ENCODE peak calls at places on chromosomes 4 and X, in six cellular contexts. G, T, Q, P, L and C are unnamed samples.

GRCh38 chrX:153411255-153411987 is at the start of gene ZFP92:
- DNase-seq in P (no peak), T (no peak), L (no peak), Q (no peak), G (peak; percentile 64), C (peak; percentile 88)

GRCh38 chr4:3364634-3365314 is 72.0 kb downstream of the RGS12 start:
- DNase-seq in T (no peak), P (no peak), G (no peak), L (no peak), Q (no peak), C (peak; percentile 30)

GRCh38 chrX:129957241-129958099 is 25.0 kb upstream of the BCORL1 start:
- DNase-seq in Q (no peak), G (no peak), L (peak; percentile 84), P (peak; percentile 60), T (no peak), C (peak; percentile 84)

GRCh38 chrX:69313622-69314290 is 148.5 kb upstream of the PJA1 start:
- DNase-seq in L (no peak), Q (no peak), G (no peak), P (no peak), T (no peak), C (peak; percentile 8)

GRCh38 chrX:66007851-66008250 is 32.0 kb downstream of the VSIG4 start:
- DNase-seq in L (no peak), T (no peak), G (no peak), P (no peak), Q (no peak), C (no peak)

GRCh38 chr4:161254375-161254774 is 909.4 kb downstream of the FSTL5 start:
- DNase-seq in P (no peak), G (no peak), Q (no peak), L (no peak), T (no peak), C (no peak)

GRCh38 chr4:478373-478772 is 20.6 kb downstream of the ZNF721 start:
- DNase-seq in G (no peak), L (no peak), Q (no peak), P (no peak), T (no peak), C (no peak)

GRCh38 chr4:99411041-99411440 is 24.1 kb downstream of the ADH7 start:
- DNase-seq in P (no peak), G (no peak), T (no peak), L (no peak), Q (no peak), C (no peak)

GRCh38 chrX:11386001-11386523 is 92.8 kb downstream of the AMELX start:
- DNase-seq in G (no peak), T (no peak), Q (no peak), L (no peak), P (no peak), C (no peak)

GRCh38 chr4:2936773-2937145 is 26.4 kb downstream of the NOP14 start:
- DNase-seq in G (peak; percentile 47), L (no peak), T (no peak), Q (no peak), P (no peak), C (no peak)

GRCh38 chrX:13489451-13489850 is 80.0 kb upstream of the EGFL6 start:
- DNase-seq in T (no peak), P (no peak), Q (no peak), G (no peak), L (peak; percentile 79), C (no peak)

GRCh38 chrX:140572724-140573123 is 67.9 kb upstream of the SOX3 start:
- DNase-seq in G (no peak), P (peak; percentile 44), L (no peak), T (peak; percentile 7), Q (no peak), C (peak; percentile 21)

GRCh38 chrX:134246282-134246681 is 9.3 kb downstream of the CCDC160 start:
- DNase-seq in Q (no peak), P (no peak), L (no peak), T (no peak), G (no peak), C (no peak)

GRCh38 chrX:48897157-48897620 is 379 bp downstream of the TIMM17B start:
- DNase-seq in T (peak; percentile 66), Q (peak; percentile 79), L (peak; percentile 83), P (peak; percentile 88), G (no peak), C (peak; percentile 78)

GRCh38 chrX:3669841-3670240 is 43.6 kb downstream of the PRKX start:
- DNase-seq in P (no peak), L (no peak), T (no peak), Q (no peak), G (no peak), C (no peak)

GRCh38 chrX:40003071-40003981 is 94.4 kb downstream of the BCOR start:
- DNase-seq in Q (no peak), G (no peak), P (no peak), T (peak; percentile 80), L (no peak), C (peak; percentile 24)

GRCh38 chr4:150212927-150213326 is 134.7 kb downstream of the DCLK2 start:
- DNase-seq in Q (no peak), G (no peak), T (no peak), L (no peak), P (no peak), C (no peak)

GRCh38 chr4:4384837-4385236 is 2.1 kb upstream of the NSG1 start:
- DNase-seq in Q (no peak), L (no peak), T (peak; percentile 12), P (peak; percentile 45), G (peak; percentile 55), C (peak; percentile 66)

GRCh38 chr4:148716361-148717063 is 274.3 kb upstream of the NR3C2 start:
- DNase-seq in P (no peak), L (no peak), G (no peak), T (no peak), Q (no peak), C (no peak)

GRCh38 chrX:88613338-88613737 is 133.7 kb upstream of the CPXCR1 start:
- DNase-seq in G (no peak), Q (peak; percentile 24), L (no peak), T (peak; percentile 56), P (peak; percentile 73), C (peak; percentile 1)

GRCh38 chrX:51395807-51396728 is 63.4 kb downstream of the NUDT10 start:
- DNase-seq in Q (peak; percentile 38), P (peak; percentile 56), L (peak; percentile 49), G (no peak), T (no peak), C (peak; percentile 73)

GRCh38 chrX:106415276-106415895 is 196.4 kb upstream of the RADX start:
- DNase-seq in T (peak; percentile 5), P (peak; percentile 38), G (no peak), Q (peak; percentile 55), L (no peak), C (peak; percentile 26)

GRCh38 chrX:104253567-104254441 is 929 bp downstream of the ESX1 start:
- DNase-seq in L (no peak), G (no peak), T (no peak), Q (no peak), P (peak; percentile 48), C (peak; percentile 34)

GRCh38 chrX:151384807-151385206 is 12.2 kb upstream of the VMA21 start:
- DNase-seq in Q (no peak), L (no peak), G (no peak), P (no peak), T (no peak), C (no peak)

GRCh38 chr4:83362492-83363329 is 28.1 kb upstream of the HPSE start:
- DNase-seq in L (no peak), Q (peak; percentile 8), T (peak; percentile 96), G (no peak), P (no peak), C (peak; percentile 10)

GRCh38 chrX:136674270-136674986 is 26.5 kb downstream of the CD40LG start:
- DNase-seq in P (no peak), T (no peak), Q (no peak), L (no peak), G (no peak), C (no peak)

GRCh38 chr4:128653514-128654420 is 155.7 kb upstream of the JADE1 start:
- DNase-seq in G (no peak), T (no peak), L (no peak), P (peak; percentile 55), Q (no peak), C (no peak)

GRCh38 chrX:22202251-22202650 is 70.5 kb upstream of the CBLL2 start:
- DNase-seq in G (no peak), P (no peak), L (no peak), T (no peak), Q (no peak), C (no peak)

GRCh38 chr4:37562592-37562991 is 123.6 kb downstream of the RELL1 start:
- DNase-seq in G (no peak), L (no peak), P (no peak), Q (no peak), T (no peak), C (no peak)

GRCh38 chr4:152063301-152064235 is 302.8 kb upstream of the GATB start:
- DNase-seq in L (no peak), Q (peak; percentile 47), T (no peak), G (no peak), P (no peak), C (peak; percentile 75)

GRCh38 chr4:86961605-86962295 is 26.9 kb downstream of the AFF1 start:
- DNase-seq in T (no peak), L (no peak), P (peak; percentile 81), G (no peak), Q (no peak), C (no peak)

GRCh38 chr4:6308890-6309643 is 39.4 kb downstream of the WFS1 start:
- DNase-seq in P (peak; percentile 63), T (peak; percentile 79), Q (no peak), L (no peak), G (no peak), C (peak; percentile 84)

GRCh38 chr4:10023806-10024205 is 2.5 kb upstream of the SLC2A9 start:
- DNase-seq in T (no peak), G (no peak), Q (no peak), P (no peak), L (peak; percentile 71), C (no peak)

GRCh38 chrX:102976290-102976689 is 39.2 kb downstream of the RAB40AL start:
- DNase-seq in G (no peak), L (no peak), T (no peak), P (no peak), Q (no peak), C (no peak)

GRCh38 chr4:158130204-158130603 is 42.6 kb downstream of the GASK1B start:
- DNase-seq in G (no peak), Q (no peak), L (no peak), T (no peak), P (no peak), C (no peak)

GRCh38 chr4:118396881-118397666 is 44.3 kb upstream of the PRSS12 start:
- DNase-seq in L (no peak), Q (no peak), T (no peak), P (no peak), G (no peak), C (no peak)